ENCODE peak calls at places on chromosome 6, in eight cellular contexts. R, I, C, P, A, S, L and T are unnamed samples.

GRCh38 chr6:88402909-88403308 is 236.8 kb upstream of the CNR1 start:
- DNase-seq in A (no peak), I (no peak), R (no peak), L (no peak), P (no peak), C (no peak), S (no peak), T (no peak)

GRCh38 chr6:49676671-49677281 is 36.6 kb downstream of the CRISP2 start:
- DNase-seq in R (no peak), P (no peak), S (peak), I (peak), A (no peak), C (no peak), L (no peak), T (no peak)

GRCh38 chr6:163435013-163435412 is 20.5 kb downstream of the QKI start:
- DNase-seq in L (no peak), A (no peak), R (no peak), I (no peak), S (no peak), C (no peak), P (no peak), T (no peak)

GRCh38 chr6:89409461-89410035 is 2.5 kb downstream of the RRAGD start:
- DNase-seq in L (no peak), C (no peak), R (no peak), A (no peak), P (no peak), I (no peak), S (no peak), T (no peak)

GRCh38 chr6:136226674-136227377 is 23.3 kb downstream of the MTFR2 start:
- DNase-seq in C (no peak), P (no peak), A (no peak), R (no peak), L (no peak), I (no peak), S (no peak), T (no peak)

GRCh38 chr6:33279971-33280511 is 3.1 kb downstream of the B3GALT4 start:
- DNase-seq in S (peak), I (peak), R (no peak), P (peak), A (peak), L (peak), C (peak), T (peak)

GRCh38 chr6:48474764-48475674 is 364.0 kb upstream of the PTCHD4 start:
- DNase-seq in P (no peak), R (no peak), I (no peak), S (no peak), C (no peak), A (no peak), L (no peak), T (no peak)

GRCh38 chr6:77962070-77962469 is 309.2 kb downstream of the MEI4 start:
- DNase-seq in P (no peak), C (no peak), R (no peak), I (no peak), L (no peak), A (no peak), S (no peak), T (no peak)